ENCODE peak calls at places on chromosomes 1 and 21, in eight cellular contexts. X is stimulated activated naive CD4-positive, alpha-beta T cell; U is NCI-H1694; D is DMS53; V is activated T-cell treated with anti-CD3 and anti-CD28 coated beads, Interleukin-2, amount 50 U/mL, for 72 hours; Q is NCI-H1105 treated with DMSO at 0.1 percent for 48 hours; Y is GM04504; S is chondrocyte. O is an unnamed sample.

GRCh38 chr1:37123266-37123665 is 89.0 kb upstream of the GRIK3 start:
- DNase-seq in X (no peak), U (no peak), D (no peak), V (no peak), Q (no peak), Y (no peak), S (no peak), O (peak; percentile 36)

GRCh38 chr1:221667504-221667903 is 74.4 kb downstream of the DUSP10 start:
- DNase-seq in X (no peak), U (no peak), D (peak; percentile 26), V (no peak), Q (no peak), Y (no peak), S (no peak), O (no peak)

GRCh38 chr1:221708987-221709386 is 32.9 kb downstream of the DUSP10 start:
- DNase-seq in X (peak; percentile 3), U (peak; percentile 7), D (peak; percentile 100), V (peak; percentile 64), Q (peak; percentile 99), Y (no peak), S (no peak), O (peak; percentile 71)

GRCh38 chr1:48817505-48818114 is 40.9 kb upstream of the BEND5 start:
- DNase-seq in X (no peak), U (no peak), D (peak; percentile 90), V (peak; percentile 44), Q (peak; percentile 49), Y (no peak), S (no peak), O (no peak)

GRCh38 chr1:179082308-179083030 is 599 bp downstream of the TOR3A start:
- DNase-seq in X (peak; percentile 57), U (no peak), D (peak; percentile 71), V (peak; percentile 41), Q (peak; percentile 21), Y (no peak), S (no peak), O (no peak)

GRCh38 chr1:164803366-164803765 is 244.4 kb downstream of the PBX1 start:
- DNase-seq in X (no peak), U (no peak), D (no peak), V (no peak), Q (no peak), Y (no peak), S (no peak), O (no peak)

GRCh38 chr1:222739929-222740328 is 2.9 kb downstream of the FAM177B start:
- DNase-seq in X (no peak), U (no peak), D (no peak), V (no peak), Q (no peak), Y (no peak), S (no peak), O (no peak)

GRCh38 chr21:44684077-44684476 is 2.1 kb upstream of the KRTAP12-1 start:
- DNase-seq in X (no peak), U (no peak), D (no peak), V (no peak), Q (no peak), Y (no peak), S (no peak), O (no peak)

GRCh38 chr1:80392529-80392928 is 1386.0 kb upstream of the ADGRL4 start:
- DNase-seq in X (no peak), U (no peak), D (peak; percentile 84), V (no peak), Q (no peak), Y (no peak), S (no peak), O (no peak)

GRCh38 chr1:216604771-216605170 is 118.5 kb downstream of the ESRRG start:
- DNase-seq in X (no peak), U (peak; percentile 66), D (no peak), V (no peak), Q (peak; percentile 63), Y (no peak), S (no peak), O (no peak)

GRCh38 chr21:36542312-36543101 is 62.6 kb upstream of the CLDN14 start:
- DNase-seq in X (no peak), U (no peak), D (no peak), V (no peak), Q (no peak), Y (no peak), S (no peak), O (no peak)

GRCh38 chr1:208089971-208090755 is 154.0 kb downstream of the PLXNA2 start:
- DNase-seq in X (no peak), U (no peak), D (no peak), V (no peak), Q (no peak), Y (no peak), S (no peak), O (no peak)

GRCh38 chr1:59013276-59013927 is 229.6 kb upstream of the JUN start:
- DNase-seq in X (no peak), U (no peak), D (no peak), V (no peak), Q (no peak), Y (peak; percentile 75), S (no peak), O (no peak)

GRCh38 chr1:226641671-226642231 is 93.2 kb downstream of the STUM start:
- DNase-seq in X (no peak), U (no peak), D (no peak), V (no peak), Q (no peak), Y (no peak), S (peak; percentile 82), O (no peak)

GRCh38 chr1:22806584-22806983 is 95.9 kb downstream of the EPHB2 start:
- DNase-seq in X (no peak), U (no peak), D (no peak), V (no peak), Q (peak; percentile 90), Y (no peak), S (no peak), O (no peak)

GRCh38 chr21:41164981-41165650 is 2.8 kb upstream of the BACE2 start:
- DNase-seq in X (no peak), U (no peak), D (peak; percentile 67), V (no peak), Q (no peak), Y (no peak), S (no peak), O (no peak)

GRCh38 chr1:65114312-65114711 is 33.7 kb upstream of the AK4 start:
- DNase-seq in X (no peak), U (no peak), D (no peak), V (no peak), Q (peak; percentile 39), Y (no peak), S (no peak), O (no peak)

GRCh38 chr1:9289090-9289534 is 3.6 kb upstream of the SPSB1 start:
- DNase-seq in X (peak; percentile 87), U (peak; percentile 80), D (peak; percentile 82), V (peak; percentile 84), Q (peak; percentile 15), Y (no peak), S (no peak), O (no peak)

GRCh38 chr1:225422795-225423517 is 4.9 kb downstream of the LBR start:
- DNase-seq in X (no peak), U (no peak), D (no peak), V (no peak), Q (no peak), Y (no peak), S (no peak), O (no peak)

GRCh38 chr1:203273869-203274602 is 31.3 kb upstream of the BTG2 start:
- DNase-seq in X (no peak), U (no peak), D (no peak), V (no peak), Q (no peak), Y (no peak), S (no peak), O (no peak)

GRCh38 chr1:84077476-84078107 is 66.5 kb upstream of the PRKACB start:
- DNase-seq in X (peak; percentile 84), U (peak; percentile 38), D (peak; percentile 90), V (peak; percentile 79), Q (peak; percentile 88), Y (peak; percentile 49), S (peak; percentile 90), O (peak; percentile 47)

GRCh38 chr1:111699268-111699667 is 39.9 kb downstream of the INKA2 start:
- DNase-seq in X (no peak), U (no peak), D (no peak), V (no peak), Q (no peak), Y (no peak), S (no peak), O (no peak)

GRCh38 chr1:59194621-59195020 is 102.3 kb upstream of the FGGY start:
- DNase-seq in X (no peak), U (no peak), D (no peak), V (no peak), Q (no peak), Y (no peak), S (no peak), O (no peak)

GRCh38 chr21:29351691-29352090 is 53.0 kb downstream of the BACH1 start:
- DNase-seq in X (no peak), U (no peak), D (no peak), V (no peak), Q (no peak), Y (no peak), S (no peak), O (no peak)

GRCh38 chr1:156407344-156407743 is 38.3 kb downstream of the RHBG start:
- DNase-seq in X (no peak), U (peak; percentile 98), D (peak; percentile 61), V (no peak), Q (no peak), Y (no peak), S (no peak), O (no peak)

GRCh38 chr1:104621221-104621620 is 871.5 kb downstream of the AMY1C start:
- DNase-seq in X (no peak), U (no peak), D (no peak), V (no peak), Q (no peak), Y (no peak), S (no peak), O (no peak)

GRCh38 chr1:1996207-1996651 is 7.4 kb downstream of the CFAP74 start:
- DNase-seq in X (no peak), U (no peak), D (no peak), V (no peak), Q (no peak), Y (no peak), S (no peak), O (no peak)

GRCh38 chr1:64848812-64849211 is 103.9 kb downstream of the RAVER2 start:
- DNase-seq in X (no peak), U (peak; percentile 98), D (no peak), V (no peak), Q (no peak), Y (no peak), S (no peak), O (no peak)

GRCh38 chr1:167207940-167208623 is 12.6 kb upstream of the POU2F1 start:
- DNase-seq in X (no peak), U (no peak), D (no peak), V (no peak), Q (no peak), Y (no peak), S (no peak), O (no peak)

GRCh38 chr1:53076165-53076564 is 14.2 kb downstream of the PODN start:
- DNase-seq in X (no peak), U (no peak), D (no peak), V (no peak), Q (no peak), Y (no peak), S (peak; percentile 69), O (no peak)

GRCh38 chr1:205127646-205128045 is 5.9 kb upstream of the RBBP5 start:
- DNase-seq in X (no peak), U (no peak), D (no peak), V (no peak), Q (no peak), Y (no peak), S (no peak), O (no peak)

GRCh38 chr1:96211166-96211565 is 510.4 kb upstream of the PTBP2 start:
- DNase-seq in X (no peak), U (no peak), D (no peak), V (no peak), Q (no peak), Y (no peak), S (no peak), O (no peak)

GRCh38 chr1:207923561-207923960 is 12.6 kb upstream of the CD34 start:
- DNase-seq in X (no peak), U (no peak), D (no peak), V (no peak), Q (no peak), Y (no peak), S (no peak), O (no peak)

GRCh38 chr1:70146488-70146887 is 58.9 kb downstream of the LRRC40 start:
- DNase-seq in X (no peak), U (no peak), D (peak; percentile 83), V (no peak), Q (no peak), Y (no peak), S (no peak), O (no peak)